ENCODE peak calls at places on chromosome 21, in seven cellular contexts. One of them, this sample, is unnamed.

GRCh38 chr21:44326272-44326647 is 12.9 kb downstream of the CFAP410 start:
- DNase-seq in mesothelial cell of epicardium: no peak
- DNase-seq in H54: no peak
- DNase-seq in BE2C: no peak
- DNase-seq in AG09319: no peak
- DNase-seq in colonic mucosa: no peak
- DNase-seq in GM03348: no peak
- DNase-seq in this sample: no peak

GRCh38 chr21:15063821-15064575 is 802 bp downstream of the NRIP1 start:
- DNase-seq in mesothelial cell of epicardium: peak
- DNase-seq in GM03348: peak
- DNase-seq in BE2C: peak
- DNase-seq in colonic mucosa: peak
- DNase-seq in AG09319: no peak
- DNase-seq in H54: peak
- DNase-seq in this sample: no peak

GRCh38 chr21:44525431-44526095 is 14.4 kb downstream of the KRTAP10-1 start:
- DNase-seq in H54: no peak
- DNase-seq in GM03348: no peak
- DNase-seq in BE2C: peak
- DNase-seq in mesothelial cell of epicardium: no peak
- DNase-seq in AG09319: no peak
- DNase-seq in colonic mucosa: no peak
- DNase-seq in this sample: no peak

GRCh38 chr21:45875881-45876280 is 105.7 kb upstream of the COL6A1 start:
- DNase-seq in H54: no peak
- DNase-seq in AG09319: no peak
- DNase-seq in mesothelial cell of epicardium: no peak
- DNase-seq in colonic mucosa: no peak
- DNase-seq in GM03348: no peak
- DNase-seq in BE2C: peak
- DNase-seq in this sample: no peak

GRCh38 chr21:15363921-15364320 is 299.1 kb upstream of the NRIP1 start:
- DNase-seq in mesothelial cell of epicardium: no peak
- DNase-seq in AG09319: no peak
- DNase-seq in H54: no peak
- DNase-seq in BE2C: no peak
- DNase-seq in colonic mucosa: no peak
- DNase-seq in GM03348: no peak
- DNase-seq in this sample: no peak

GRCh38 chr21:38356898-38357297 is 100.1 kb downstream of the KCNJ15 start:
- DNase-seq in colonic mucosa: no peak
- DNase-seq in GM03348: no peak
- DNase-seq in H54: no peak
- DNase-seq in BE2C: no peak
- DNase-seq in mesothelial cell of epicardium: no peak
- DNase-seq in AG09319: no peak
- DNase-seq in this sample: no peak

GRCh38 chr21:43331962-43332458 is 94.9 kb downstream of the SIK1 start:
- DNase-seq in BE2C: no peak
- DNase-seq in GM03348: no peak
- DNase-seq in colonic mucosa: no peak
- DNase-seq in H54: peak
- DNase-seq in AG09319: no peak
- DNase-seq in mesothelial cell of epicardium: no peak
- DNase-seq in this sample: no peak

GRCh38 chr21:45570826-45571601 is 28.8 kb upstream of the SLC19A1 start:
- DNase-seq in colonic mucosa: no peak
- DNase-seq in mesothelial cell of epicardium: no peak
- DNase-seq in H54: no peak
- DNase-seq in GM03348: peak
- DNase-seq in AG09319: no peak
- DNase-seq in BE2C: peak
- DNase-seq in this sample: no peak

GRCh38 chr21:42220138-42220701 is 1.3 kb downstream of the ABCG1 start:
- DNase-seq in GM03348: peak
- DNase-seq in AG09319: no peak
- DNase-seq in H54: peak
- DNase-seq in colonic mucosa: peak
- DNase-seq in BE2C: peak
- DNase-seq in mesothelial cell of epicardium: peak
- DNase-seq in this sample: no peak

GRCh38 chr21:42390193-42390592 is 5.7 kb downstream of the TMPRSS3 start:
- DNase-seq in GM03348: no peak
- DNase-seq in H54: no peak
- DNase-seq in colonic mucosa: no peak
- DNase-seq in BE2C: no peak
- DNase-seq in AG09319: no peak
- DNase-seq in mesothelial cell of epicardium: no peak
- DNase-seq in this sample: no peak

GRCh38 chr21:34995979-34996303 is 53.2 kb downstream of the RUNX1 start:
- DNase-seq in mesothelial cell of epicardium: no peak
- DNase-seq in GM03348: no peak
- DNase-seq in H54: no peak
- DNase-seq in colonic mucosa: no peak
- DNase-seq in AG09319: no peak
- DNase-seq in BE2C: no peak
- DNase-seq in this sample: no peak

GRCh38 chr21:34352556-34352955 is 11.2 kb upstream of the KCNE2 start:
- DNase-seq in colonic mucosa: no peak
- DNase-seq in GM03348: no peak
- DNase-seq in AG09319: no peak
- DNase-seq in H54: no peak
- DNase-seq in mesothelial cell of epicardium: no peak
- DNase-seq in BE2C: no peak
- DNase-seq in this sample: no peak

GRCh38 chr21:42236693-42237092 is 17.8 kb downstream of the ABCG1 start:
- DNase-seq in GM03348: no peak
- DNase-seq in mesothelial cell of epicardium: no peak
- DNase-seq in H54: no peak
- DNase-seq in AG09319: no peak
- DNase-seq in BE2C: no peak
- DNase-seq in colonic mucosa: no peak
- DNase-seq in this sample: no peak

GRCh38 chr21:45950740-45951515 is 30.6 kb upstream of the COL6A1 start:
- DNase-seq in AG09319: no peak
- DNase-seq in H54: peak
- DNase-seq in colonic mucosa: peak
- DNase-seq in mesothelial cell of epicardium: no peak
- DNase-seq in GM03348: peak
- DNase-seq in BE2C: peak
- DNase-seq in this sample: no peak

GRCh38 chr21:23887709-23888303 is 1719.5 kb downstream of the MRPL39 start:
- DNase-seq in AG09319: no peak
- DNase-seq in GM03348: no peak
- DNase-seq in mesothelial cell of epicardium: no peak
- DNase-seq in colonic mucosa: no peak
- DNase-seq in H54: no peak
- DNase-seq in BE2C: no peak
- DNase-seq in this sample: no peak

GRCh38 chr21:31555741-31556191 is 103.7 kb upstream of the SOD1 start:
- DNase-seq in GM03348: no peak
- DNase-seq in colonic mucosa: no peak
- DNase-seq in AG09319: no peak
- DNase-seq in mesothelial cell of epicardium: no peak
- DNase-seq in H54: no peak
- DNase-seq in BE2C: no peak
- DNase-seq in this sample: no peak

GRCh38 chr21:25578070-25578961 is 29.0 kb downstream of the MRPL39 start:
- DNase-seq in AG09319: no peak
- DNase-seq in GM03348: no peak
- DNase-seq in mesothelial cell of epicardium: no peak
- DNase-seq in colonic mucosa: no peak
- DNase-seq in BE2C: no peak
- DNase-seq in H54: no peak
- DNase-seq in this sample: no peak

GRCh38 chr21:26881504-26882228 is 36.5 kb upstream of the ADAMTS1 start:
- DNase-seq in AG09319: no peak
- DNase-seq in H54: no peak
- DNase-seq in BE2C: no peak
- DNase-seq in mesothelial cell of epicardium: no peak
- DNase-seq in GM03348: peak
- DNase-seq in colonic mucosa: no peak
- DNase-seq in this sample: no peak

GRCh38 chr21:39850333-39850732 is 16.9 kb upstream of the PCP4 start:
- DNase-seq in AG09319: no peak
- DNase-seq in mesothelial cell of epicardium: no peak
- DNase-seq in H54: no peak
- DNase-seq in GM03348: no peak
- DNase-seq in colonic mucosa: no peak
- DNase-seq in BE2C: no peak
- DNase-seq in this sample: no peak

GRCh38 chr21:23624281-23624680 is 1983.0 kb downstream of the MRPL39 start:
- DNase-seq in mesothelial cell of epicardium: no peak
- DNase-seq in colonic mucosa: no peak
- DNase-seq in AG09319: no peak
- DNase-seq in GM03348: no peak
- DNase-seq in H54: no peak
- DNase-seq in BE2C: no peak
- DNase-seq in this sample: no peak

GRCh38 chr21:43907751-43908150 is 42.7 kb downstream of the AGPAT3 start:
- DNase-seq in AG09319: no peak
- DNase-seq in mesothelial cell of epicardium: no peak
- DNase-seq in GM03348: no peak
- DNase-seq in H54: no peak
- DNase-seq in BE2C: no peak
- DNase-seq in colonic mucosa: no peak
- DNase-seq in this sample: no peak

GRCh38 chr21:31342328-31342727 is 1.7 kb downstream of the TIAM1 start:
- DNase-seq in BE2C: no peak
- DNase-seq in colonic mucosa: no peak
- DNase-seq in mesothelial cell of epicardium: no peak
- DNase-seq in H54: no peak
- DNase-seq in AG09319: no peak
- DNase-seq in GM03348: no peak
- DNase-seq in this sample: no peak

GRCh38 chr21:42574234-42575027 is 60.8 kb downstream of the SLC37A1 start:
- DNase-seq in mesothelial cell of epicardium: no peak
- DNase-seq in H54: no peak
- DNase-seq in BE2C: peak
- DNase-seq in AG09319: no peak
- DNase-seq in colonic mucosa: no peak
- DNase-seq in GM03348: peak
- DNase-seq in this sample: no peak

GRCh38 chr21:38229260-38229877 is 27.4 kb upstream of the KCNJ15 start:
- DNase-seq in mesothelial cell of epicardium: no peak
- DNase-seq in BE2C: no peak
- DNase-seq in colonic mucosa: peak
- DNase-seq in GM03348: no peak
- DNase-seq in AG09319: no peak
- DNase-seq in H54: no peak
- DNase-seq in this sample: no peak

This sample was measured in NCI-H1930.